ENCODE peak calls at places on chromosomes 5 and 9, in four cellular contexts. H, G, S and N are unnamed samples.

GRCh38 chr9:135186248-135187164 is 99.0 kb downstream of the OLFM1 start:
- DNase-seq in S (no peak), H (no peak), G (no peak), N (no peak)

GRCh38 chr5:71892641-71893340 is 173.7 kb downstream of the CARTPT start:
- DNase-seq in H (peak; percentile 22), S (no peak), G (no peak), N (no peak)

GRCh38 chr9:129270205-129270604 is 92.1 kb upstream of the IER5L start:
- DNase-seq in S (no peak), G (no peak), H (no peak), N (no peak)

GRCh38 chr9:127664678-127665507 is 41.9 kb upstream of the CFAP157 start:
- DNase-seq in S (no peak), H (no peak), G (no peak), N (peak; percentile 83)

GRCh38 chr5:81006955-81007636 is 46.9 kb downstream of the RASGRF2 start:
- DNase-seq in S (no peak), G (no peak), H (no peak), N (no peak)

GRCh38 chr5:66828046-66828550 is 231.9 kb downstream of the MAST4 start:
- DNase-seq in H (peak; percentile 21), G (no peak), S (no peak), N (no peak)

GRCh38 chr5:168356592-168356991 is 65.1 kb downstream of the WWC1 start:
- DNase-seq in H (no peak), G (no peak), S (no peak), N (no peak)

GRCh38 chr9:520315-520714 is 305.6 kb downstream of the DOCK8 start:
- DNase-seq in S (no peak), G (no peak), H (no peak), N (no peak)

GRCh38 chr9:2087500-2088313 is 72.6 kb downstream of the SMARCA2 start:
- DNase-seq in H (no peak), S (peak; percentile 50), G (peak; percentile 34), N (peak; percentile 25)

GRCh38 chr5:113721171-113721570 is 207.7 kb downstream of the YTHDC2 start:
- DNase-seq in S (no peak), G (no peak), H (no peak), N (no peak)

GRCh38 chr5:68367274-68367673 is 151.7 kb downstream of the PIK3R1 start:
- DNase-seq in H (no peak), G (no peak), S (no peak), N (no peak)
- TF ChIP-seq ELF4 in H (no peak), G (no peak), S (no peak), N (no peak)

GRCh38 chr9:117734523-117735314 is 30.5 kb downstream of the TLR4 start:
- DNase-seq in G (no peak), S (no peak), H (no peak), N (no peak)
- TF ChIP-seq SP1 in G (no peak), S (no peak), H (no peak), N (no peak)

GRCh38 chr9:75988663-75989062 is 98.2 kb downstream of the PCSK5 start:
- DNase-seq in G (no peak), H (no peak), S (no peak), N (no peak)

GRCh38 chr9:75983320-75983719 is 92.8 kb downstream of the PCSK5 start:
- DNase-seq in S (no peak), G (no peak), H (no peak), N (no peak)

GRCh38 chr9:75990905-75991304 is 100.4 kb downstream of the PCSK5 start:
- DNase-seq in S (no peak), G (no peak), H (no peak), N (no peak)

GRCh38 chr9:75990181-75990580 is 99.7 kb downstream of the PCSK5 start:
- DNase-seq in G (no peak), S (no peak), H (no peak), N (no peak)

GRCh38 chr9:75985515-75985914 is 95.0 kb downstream of the PCSK5 start:
- DNase-seq in H (no peak), G (no peak), S (no peak), N (no peak)
- TF ChIP-seq ELF4 in H (no peak), G (no peak), S (no peak), N (no peak)

DNA sequence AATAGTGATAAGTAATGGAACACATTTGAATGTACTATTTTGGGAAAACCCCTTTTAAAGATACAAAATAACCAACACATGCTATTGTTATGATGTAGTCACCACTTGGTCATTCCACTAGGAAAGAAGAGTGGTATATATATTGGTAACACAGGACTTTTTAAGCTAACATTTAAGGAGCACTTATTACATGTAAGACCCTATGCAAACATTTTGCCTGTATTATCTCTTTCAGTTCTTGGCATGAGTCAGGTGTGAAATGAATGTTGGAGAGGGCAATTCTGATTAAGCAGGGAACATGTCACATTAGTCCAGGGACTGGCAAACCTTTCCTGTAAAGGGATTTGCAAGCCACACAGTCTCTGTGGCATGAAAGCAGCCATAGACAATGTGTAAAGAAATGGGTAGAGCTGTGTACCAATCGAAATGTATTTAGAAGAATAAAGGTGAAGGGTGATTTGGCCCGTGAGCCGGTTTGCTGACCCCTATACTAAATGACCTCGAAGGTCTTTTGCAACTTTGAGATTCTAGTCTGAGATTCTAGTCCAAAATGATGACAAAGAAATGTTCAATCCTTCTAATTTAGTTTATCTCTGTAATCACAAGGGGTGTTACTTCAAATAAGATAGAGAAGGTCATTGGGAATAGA is 15.3 kb downstream of the ABLIM3 start:
- DNase-seq in G (no peak), H (no peak), S (no peak), N (no peak)
- TF ChIP-seq SP1 in G (no peak), H (no peak), S (no peak), N (no peak)

GRCh38 chr9:94625835-94626234 is 13.5 kb downstream of the FBP1 start:
- DNase-seq in G (no peak), S (no peak), H (no peak), N (no peak)
- TF ChIP-seq ELF4 in G (no peak), S (no peak), H (no peak), N (no peak)

GRCh38 chr9:86600291-86600690 is 246.1 kb upstream of the TUT7 start:
- DNase-seq in S (no peak), G (no peak), H (no peak), N (no peak)
- TF ChIP-seq SP1 in S (no peak), G (no peak), H (no peak), N (no peak)

GRCh38 chr9:133002147-133003070 is 23.9 kb downstream of the GFI1B start:
- DNase-seq in G (no peak), S (no peak), H (peak; percentile 12), N (no peak)

GRCh38 chr9:133004091-133005072 is 25.9 kb downstream of the GFI1B start:
- DNase-seq in G (no peak), S (peak; percentile 89), H (peak; percentile 6), N (no peak)

GRCh38 chr9:133003071-133003461 is 24.6 kb downstream of the GFI1B start:
- DNase-seq in G (no peak), S (no peak), H (peak; percentile 12), N (no peak)

GRCh38 chr9:133005221-133005760 is 25.5 kb upstream of the GTF3C5 start:
- DNase-seq in H (peak; percentile 5), S (no peak), G (no peak), N (no peak)

GRCh38 chr9:133003671-133004090 is 25.2 kb downstream of the GFI1B start:
- DNase-seq in H (peak; percentile 63), S (no peak), G (no peak), N (no peak)
- TF ChIP-seq ELF4 in H (no peak), S (no peak), G (no peak), N (no peak)

GRCh38 chr5:73564018-73564417 is 1.4 kb downstream of the ANKRA2 start:
- DNase-seq in G (no peak), H (no peak), S (no peak), N (no peak)

GRCh38 chr5:73565969-73566547 is 515 bp downstream of the UTP15 start:
- DNase-seq in G (no peak), S (no peak), H (no peak), N (no peak)

GRCh38 chr5:73565166-73565968 is at the start of the genes ANKRA2 and UTP15:
- DNase-seq in S (peak; percentile 94), H (peak; percentile 99), G (peak; percentile 93), N (peak; percentile 95)

GRCh38 chr5:73558950-73559349 is 6.5 kb downstream of the ANKRA2 start:
- DNase-seq in S (peak; percentile 21), H (no peak), G (no peak), N (peak; percentile 36)

DNA sequence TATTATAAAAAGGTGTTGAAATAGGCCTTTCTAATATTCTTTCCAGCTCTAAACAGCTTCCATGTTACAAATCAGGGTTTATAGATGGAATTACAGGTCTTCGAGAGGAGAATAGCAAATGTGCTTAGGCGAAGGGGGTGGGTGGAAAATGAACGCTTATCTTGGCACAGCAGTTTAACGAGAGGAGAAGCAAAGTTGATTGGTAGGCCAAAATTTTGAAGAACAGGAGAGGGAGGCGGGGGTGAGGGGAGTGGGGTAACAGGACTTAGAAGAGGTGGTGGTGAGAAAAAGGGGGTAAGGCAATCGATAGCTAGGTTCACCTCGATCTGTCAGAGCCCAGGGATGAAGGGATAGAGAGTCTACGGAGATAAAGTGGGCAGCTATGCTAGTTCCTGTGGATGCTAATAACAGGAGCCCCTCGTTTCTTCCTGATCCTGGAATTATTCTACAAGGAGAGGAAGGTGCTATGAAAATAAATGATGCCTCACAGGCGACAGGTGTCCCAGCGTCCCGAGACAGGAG is 734 bp downstream of the ANKRA2 start:
- DNase-seq in H (no peak), G (peak; percentile 25), S (peak; percentile 21), N (no peak)
- TF ChIP-seq SP1 in H (no peak), G (no peak), S (no peak), N (no peak)

GRCh38 chr9:88339322-88339721 is 48.9 kb upstream of the SPIN1 start:
- DNase-seq in G (no peak), S (no peak), H (no peak), N (no peak)

GRCh38 chr9:88344013-88344412 is 44.2 kb upstream of the SPIN1 start:
- DNase-seq in H (no peak), S (no peak), G (no peak), N (no peak)

GRCh38 chr9:88342246-88342645 is 46.0 kb upstream of the SPIN1 start:
- DNase-seq in S (no peak), H (no peak), G (no peak), N (no peak)
- TF ChIP-seq ELF4 in S (no peak), H (no peak), G (no peak), N (no peak)